ENCODE peak calls at places on chromosome 7, in seven cellular contexts. R is A172; A is OCI-LY7; Z is occipital lobe; D is GM23248; N is epithelial cell of prostate; V is stimulated activated CD4-positive, alpha-beta T cell treated with anti-CD3 and anti-CD28 coated beads, Interleukin-4, amount 100 ng/mL, for 48 hours. H is an unnamed sample.

GRCh38 chr7:157576415-157576814 is 239.6 kb downstream of the DNAJB6 start:
- DNase-seq in R (no peak), A (no peak), Z (no peak), D (no peak), N (no peak), V (peak), H (no peak)

GRCh38 chr7:158411232-158411950 is 176.2 kb downstream of the PTPRN2 start:
- DNase-seq in R (no peak), A (no peak), Z (no peak), D (no peak), N (no peak), V (no peak), H (no peak)

GRCh38 chr7:151025924-151026671 is 1.8 kb upstream of the ATG9B start:
- DNase-seq in R (peak), A (no peak), Z (no peak), D (peak), N (peak), V (no peak), H (peak)

GRCh38 chr7:151388430-151388829 is 21.4 kb downstream of the WDR86 start:
- DNase-seq in R (no peak), A (no peak), Z (no peak), D (no peak), N (no peak), V (no peak), H (no peak)

GRCh38 chr7:106016331-106016730 is 53.3 kb downstream of the CDHR3 start:
- DNase-seq in R (no peak), A (no peak), Z (no peak), D (no peak), N (no peak), V (no peak), H (no peak)

GRCh38 chr7:77327067-77327931 is 88.8 kb downstream of the GSAP start:
- DNase-seq in R (no peak), A (no peak), Z (no peak), D (peak), N (peak), V (no peak), H (peak)

GRCh38 chr7:127948312-127948711 is 82.9 kb downstream of the LRRC4 start:
- DNase-seq in R (no peak), A (no peak), Z (no peak), D (no peak), N (no peak), V (no peak), H (no peak)

GRCh38 chr7:40329601-40330153 is 194.9 kb downstream of the SUGCT start:
- DNase-seq in R (peak), A (peak), Z (peak), D (peak), N (peak), V (no peak), H (peak)

GRCh38 chr7:18866359-18867036 is 250.9 kb downstream of the TWIST1 start:
- DNase-seq in R (peak), A (no peak), Z (no peak), D (peak), N (peak), V (no peak), H (peak)

GRCh38 chr7:133290041-133290440 is 37.2 kb downstream of the EXOC4 start:
- DNase-seq in R (peak), A (no peak), Z (no peak), D (peak), N (no peak), V (no peak), H (peak)